ENCODE peak calls at places on chromosomes 16 and 17, in nine cellular contexts. R is HFF-Myc; J is endodermal cell; Z is left ventricle myocardium inferior; F is effector memory CD4-positive, alpha-beta T cell; E is endothelial cell of umbilical vein; G is ovary; P is fibroblast of mammary gland; N is lower leg skin. D is an unnamed sample.

GRCh38 chr16:82344157-82344556 is 174.1 kb upstream of the MPHOSPH6 start:
- DNase-seq in R (no peak), J (peak), Z (no peak), F (no peak), E (no peak), G (no peak), P (no peak), N (no peak), D (no peak)

GRCh38 chr17:72666519-72666874 is 426.0 kb downstream of the SLC39A11 start:
- DNase-seq in R (peak), J (peak), Z (no peak), F (no peak), E (no peak), G (no peak), P (no peak), N (no peak), D (no peak)

GRCh38 chr17:4043862-4044261 is 79.6 kb upstream of the ATP2A3 start:
- DNase-seq in R (no peak), J (no peak), Z (no peak), F (peak), E (no peak), G (no peak), P (no peak), N (no peak), D (no peak)

GRCh38 chr17:4544135-4544651 is 11.0 kb downstream of the MYBBP1A start:
- DNase-seq in R (no peak), J (no peak), Z (no peak), F (no peak), E (no peak), G (no peak), P (no peak), N (no peak), D (peak)

GRCh38 chr17:62630365-62631085 is 3.1 kb downstream of the MRC2 start:
- DNase-seq in R (no peak), J (peak), Z (no peak), F (no peak), E (no peak), G (no peak), P (no peak), N (no peak), D (no peak)

GRCh38 chr17:336110-337021 is 16.2 kb downstream of the RPH3AL start:
- DNase-seq in R (no peak), J (peak), Z (peak), F (no peak), E (peak), G (peak), P (no peak), N (peak), D (peak)

GRCh38 chr16:80993293-80993691 is 13.4 kb downstream of the CMC2 start:
- DNase-seq in R (peak), J (no peak), Z (no peak), F (no peak), E (peak), G (no peak), P (peak), N (no peak), D (no peak)

GRCh38 chr17:72342582-72343527 is 222.0 kb downstream of the SOX9 start:
- DNase-seq in R (no peak), J (no peak), Z (peak), F (no peak), E (no peak), G (no peak), P (peak), N (no peak), D (peak)

GRCh38 chr17:53142890-53143289 is 679.8 kb upstream of the KIF2B start:
- DNase-seq in R (no peak), J (peak), Z (no peak), F (no peak), E (no peak), G (no peak), P (no peak), N (no peak), D (no peak)

GRCh38 chr16:86726340-86726739 is 148.0 kb downstream of the FOXL1 start:
- DNase-seq in R (no peak), J (no peak), Z (no peak), F (no peak), E (no peak), G (no peak), P (no peak), N (no peak), D (no peak)

GRCh38 chr16:85611455-85612190 is 1.5 kb upstream of the GSE1 start:
- DNase-seq in R (peak), J (peak), Z (peak), F (peak), E (peak), G (peak), P (peak), N (peak), D (peak)

GRCh38 chr17:32288600-32288999 is 23.0 kb downstream of the RHBDL3 start:
- DNase-seq in R (no peak), J (peak), Z (no peak), F (no peak), E (no peak), G (no peak), P (no peak), N (no peak), D (no peak)

GRCh38 chr16:85819245-85819644 is 19.8 kb downstream of the COX4I1 start:
- DNase-seq in R (peak), J (peak), Z (peak), F (peak), E (peak), G (peak), P (peak), N (peak), D (peak)

GRCh38 chr16:16021988-16022682 is 72.7 kb downstream of the ABCC1 start:
- DNase-seq in R (peak), J (peak), Z (peak), F (no peak), E (peak), G (peak), P (peak), N (peak), D (peak)

GRCh38 chr17:12104831-12105230 is 84.2 kb downstream of the MAP2K4 start:
- DNase-seq in R (no peak), J (no peak), Z (no peak), F (no peak), E (no peak), G (no peak), P (no peak), N (no peak), D (no peak)

GRCh38 chr17:36461330-36462110 is 25.0 kb upstream of the ZNHIT3 start:
- DNase-seq in R (no peak), J (peak), Z (no peak), F (no peak), E (no peak), G (no peak), P (no peak), N (no peak), D (no peak)

GRCh38 chr17:49291929-49292328 is 61.3 kb upstream of the PHOSPHO1 start:
- DNase-seq in R (no peak), J (no peak), Z (no peak), F (no peak), E (no peak), G (no peak), P (no peak), N (no peak), D (no peak)

GRCh38 chr16:30350134-30350871 is 4.8 kb downstream of the CD2BP2 start:
- DNase-seq in R (no peak), J (no peak), Z (no peak), F (no peak), E (no peak), G (no peak), P (peak), N (no peak), D (no peak)

GRCh38 chr17:22506231-22506630 is 813.9 kb downstream of the KCNJ18 start:
- DNase-seq in R (no peak), J (no peak), Z (no peak), F (no peak), E (no peak), G (no peak), P (no peak), N (no peak), D (no peak)

GRCh38 chr16:20887207-20887606 is 13.0 kb downstream of the DCUN1D3 start:
- DNase-seq in R (no peak), J (no peak), Z (no peak), F (no peak), E (no peak), G (no peak), P (no peak), N (no peak), D (no peak)

GRCh38 chr16:25110392-25110947 is 1.1 kb upstream of the LCMT1 start:
- DNase-seq in R (no peak), J (no peak), Z (no peak), F (no peak), E (no peak), G (no peak), P (no peak), N (no peak), D (no peak)

GRCh38 chr17:55527520-55528118 is 16.4 kb upstream of the SMIM36 start:
- DNase-seq in R (peak), J (peak), Z (no peak), F (no peak), E (peak), G (peak), P (peak), N (peak), D (no peak)

GRCh38 chr17:67098022-67098421 is 53.7 kb downstream of the CACNG1 start:
- DNase-seq in R (no peak), J (no peak), Z (no peak), F (no peak), E (no peak), G (no peak), P (no peak), N (no peak), D (no peak)

GRCh38 chr16:85428168-85428898 is 184.8 kb upstream of the GSE1 start:
- DNase-seq in R (no peak), J (peak), Z (peak), F (no peak), E (peak), G (peak), P (peak), N (no peak), D (peak)

GRCh38 chr16:73037331-73037745 is 10.6 kb downstream of the ZFHX3 start:
- DNase-seq in R (no peak), J (peak), Z (peak), F (no peak), E (no peak), G (no peak), P (no peak), N (no peak), D (no peak)

GRCh38 chr16:66486773-66487579 is 59.9 kb downstream of the BEAN1 start:
- DNase-seq in R (no peak), J (no peak), Z (no peak), F (no peak), E (peak), G (peak), P (peak), N (no peak), D (no peak)

GRCh38 chr16:80583466-80583865 is 42.7 kb downstream of the DYNLRB2 start:
- DNase-seq in R (peak), J (no peak), Z (peak), F (no peak), E (no peak), G (no peak), P (peak), N (peak), D (no peak)

GRCh38 chr16:10608687-10609409 is 28.4 kb upstream of the EMP2 start:
- DNase-seq in R (no peak), J (no peak), Z (peak), F (no peak), E (no peak), G (no peak), P (peak), N (no peak), D (no peak)

GRCh38 chr16:56625943-56626654 is 518 bp downstream of the MT1E start:
- DNase-seq in R (no peak), J (peak), Z (peak), F (no peak), E (no peak), G (peak), P (peak), N (peak), D (no peak)

GRCh38 chr16:56628486-56629035 is 3.0 kb downstream of the MT1E start:
- DNase-seq in R (no peak), J (no peak), Z (no peak), F (no peak), E (no peak), G (no peak), P (peak), N (no peak), D (no peak)

GRCh38 chr16:56629531-56629930 is 2.9 kb upstream of the MT1M start:
- DNase-seq in R (no peak), J (no peak), Z (no peak), F (no peak), E (no peak), G (no peak), P (no peak), N (no peak), D (no peak)

GRCh38 chr16:56625140-56625942 is at the start of gene MT1E:
- DNase-seq in R (no peak), J (peak), Z (peak), F (no peak), E (peak), G (peak), P (peak), N (peak), D (peak)

DNA sequence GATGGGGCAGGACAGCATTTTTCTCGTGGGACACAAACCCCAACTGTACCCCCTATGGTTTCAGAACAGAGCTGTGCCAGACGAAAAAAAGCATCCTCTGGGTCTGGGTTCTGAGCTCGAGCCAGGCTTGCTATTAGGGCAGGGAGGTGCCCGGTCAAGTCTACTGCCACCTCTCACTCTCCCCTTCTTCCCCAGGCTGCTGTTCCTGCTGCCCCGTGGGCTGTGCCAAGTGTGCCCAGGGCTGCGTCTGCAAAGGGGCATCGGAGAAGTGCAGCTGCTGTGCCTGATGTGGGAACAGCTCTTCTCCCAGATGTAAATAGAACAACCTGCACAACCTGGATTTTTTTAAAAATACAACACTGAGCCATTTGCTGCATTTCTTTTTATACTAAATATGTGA is 1.1 kb downstream of the MT1E start:
- DNase-seq in R (no peak), J (no peak), Z (no peak), F (no peak), E (no peak), G (no peak), P (no peak), N (no peak), D (no peak)
- H3K4me3 ChIP-seq in R (peak), J (no peak), Z (peak), F (no peak), E (peak), G (peak), P (peak), N (peak), D (peak)

GRCh38 chr16:51152691-51153261 is 1.7 kb upstream of the SALL1 start:
- DNase-seq in R (no peak), J (peak), Z (no peak), F (no peak), E (no peak), G (no peak), P (peak), N (no peak), D (no peak)

GRCh38 chr16:51153275-51153991 is 2.4 kb upstream of the SALL1 start:
- DNase-seq in R (no peak), J (peak), Z (no peak), F (no peak), E (no peak), G (no peak), P (no peak), N (no peak), D (no peak)

GRCh38 chr16:51155901-51156810 is 5.1 kb upstream of the SALL1 start:
- DNase-seq in R (no peak), J (peak), Z (no peak), F (no peak), E (no peak), G (no peak), P (peak), N (no peak), D (no peak)

GRCh38 chr16:51155199-51155607 is 4.1 kb upstream of the SALL1 start:
- DNase-seq in R (no peak), J (peak), Z (no peak), F (no peak), E (no peak), G (no peak), P (no peak), N (no peak), D (no peak)

GRCh38 chr16:51154271-51155171 is 3.5 kb upstream of the SALL1 start:
- DNase-seq in R (no peak), J (peak), Z (no peak), F (no peak), E (no peak), G (no peak), P (no peak), N (no peak), D (no peak)
- H3K4me3 ChIP-seq in R (peak), J (peak), Z (peak), F (no peak), E (peak), G (peak), P (no peak), N (no peak), D (peak)

DNA sequence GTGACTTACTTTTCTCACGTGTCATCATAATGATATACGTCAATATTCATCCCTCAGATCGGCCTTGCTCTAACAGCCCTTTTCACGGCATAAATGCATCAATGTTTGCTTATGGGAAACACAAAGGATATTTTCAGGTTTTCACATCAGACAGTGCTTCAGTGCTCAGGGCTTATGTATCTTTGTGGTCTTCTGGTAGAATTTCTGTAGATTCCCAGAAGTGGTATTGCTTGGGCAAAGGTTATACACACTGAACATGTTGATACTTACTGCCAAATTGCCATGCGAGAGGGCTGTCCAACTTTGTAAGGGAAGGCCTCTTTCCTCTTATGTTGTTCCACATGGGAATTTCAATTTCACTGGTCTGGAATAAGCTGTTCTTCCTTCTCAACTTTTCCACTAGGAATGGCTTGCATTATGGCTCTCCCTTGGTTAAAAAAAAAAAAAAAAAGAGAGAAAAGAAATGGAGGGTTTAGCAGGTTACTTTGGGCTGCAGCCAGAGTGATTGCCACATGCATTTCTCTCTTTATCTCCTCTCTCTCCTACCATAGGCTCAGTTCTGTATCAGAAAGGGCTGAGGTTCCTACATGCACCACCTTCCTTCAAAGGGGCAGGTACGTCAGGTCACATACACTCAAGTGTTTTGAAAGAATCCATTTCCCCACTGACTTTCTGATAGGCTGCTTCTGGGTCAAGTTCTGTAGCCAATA is 19.3 kb downstream of the DHODH start:
- DNase-seq in R (no peak), J (no peak), Z (no peak), F (no peak), E (no peak), G (no peak), P (no peak), N (no peak), D (no peak)
- H3K4me3 ChIP-seq in R (no peak), J (no peak), Z (no peak), F (no peak), E (no peak), G (no peak), P (no peak), N (no peak), D (no peak)

GRCh38 chr17:8039611-8040168 is 831 bp downstream of the ALOX15B start:
- DNase-seq in R (no peak), J (no peak), Z (no peak), F (no peak), E (no peak), G (no peak), P (no peak), N (no peak), D (no peak)

GRCh38 chr17:8041249-8041928 is 2.5 kb downstream of the ALOX15B start:
- DNase-seq in R (no peak), J (peak), Z (no peak), F (no peak), E (peak), G (no peak), P (peak), N (peak), D (no peak)

GRCh38 chr17:8041980-8042379 is 3.1 kb downstream of the ALOX15B start:
- DNase-seq in R (no peak), J (no peak), Z (no peak), F (no peak), E (no peak), G (no peak), P (peak), N (no peak), D (no peak)

DNA sequence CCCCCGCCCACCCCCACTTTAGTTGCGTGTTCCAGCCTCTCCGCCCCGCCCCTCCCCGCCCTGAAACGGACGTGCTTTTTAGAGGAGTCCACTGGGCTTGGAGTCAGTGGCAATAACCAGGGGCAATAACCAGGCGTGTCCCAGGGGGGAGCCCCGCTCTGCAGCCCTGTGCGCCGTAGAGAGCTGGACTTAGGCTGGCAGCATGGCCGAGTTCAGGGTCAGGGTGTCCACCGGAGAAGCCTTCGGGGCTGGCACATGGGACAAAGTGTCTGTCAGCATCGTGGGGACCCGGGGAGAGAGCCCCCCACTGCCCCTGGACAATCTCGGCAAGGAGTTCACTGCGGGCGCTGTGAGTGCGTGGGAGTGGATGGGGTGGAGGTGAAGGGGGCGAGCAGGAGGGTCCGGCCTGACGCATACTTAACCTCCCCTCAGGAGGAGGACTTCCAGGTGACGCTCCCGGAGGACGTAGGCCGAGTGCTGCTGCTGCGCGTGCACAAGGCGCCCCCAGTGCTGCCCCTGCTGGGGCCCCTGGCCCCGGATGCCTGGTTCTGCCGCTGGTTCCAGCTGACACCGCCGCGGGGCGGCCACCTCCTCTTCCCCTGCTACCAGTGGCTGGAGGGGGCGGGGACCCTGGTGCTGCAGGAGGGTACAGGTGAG is at the start of gene ALOX15B:
- DNase-seq in R (no peak), J (peak), Z (no peak), F (no peak), E (no peak), G (no peak), P (no peak), N (no peak), D (peak)
- H3K4me3 ChIP-seq in R (no peak), J (peak), Z (peak), F (no peak), E (no peak), G (no peak), P (peak), N (peak), D (peak)

DNA sequence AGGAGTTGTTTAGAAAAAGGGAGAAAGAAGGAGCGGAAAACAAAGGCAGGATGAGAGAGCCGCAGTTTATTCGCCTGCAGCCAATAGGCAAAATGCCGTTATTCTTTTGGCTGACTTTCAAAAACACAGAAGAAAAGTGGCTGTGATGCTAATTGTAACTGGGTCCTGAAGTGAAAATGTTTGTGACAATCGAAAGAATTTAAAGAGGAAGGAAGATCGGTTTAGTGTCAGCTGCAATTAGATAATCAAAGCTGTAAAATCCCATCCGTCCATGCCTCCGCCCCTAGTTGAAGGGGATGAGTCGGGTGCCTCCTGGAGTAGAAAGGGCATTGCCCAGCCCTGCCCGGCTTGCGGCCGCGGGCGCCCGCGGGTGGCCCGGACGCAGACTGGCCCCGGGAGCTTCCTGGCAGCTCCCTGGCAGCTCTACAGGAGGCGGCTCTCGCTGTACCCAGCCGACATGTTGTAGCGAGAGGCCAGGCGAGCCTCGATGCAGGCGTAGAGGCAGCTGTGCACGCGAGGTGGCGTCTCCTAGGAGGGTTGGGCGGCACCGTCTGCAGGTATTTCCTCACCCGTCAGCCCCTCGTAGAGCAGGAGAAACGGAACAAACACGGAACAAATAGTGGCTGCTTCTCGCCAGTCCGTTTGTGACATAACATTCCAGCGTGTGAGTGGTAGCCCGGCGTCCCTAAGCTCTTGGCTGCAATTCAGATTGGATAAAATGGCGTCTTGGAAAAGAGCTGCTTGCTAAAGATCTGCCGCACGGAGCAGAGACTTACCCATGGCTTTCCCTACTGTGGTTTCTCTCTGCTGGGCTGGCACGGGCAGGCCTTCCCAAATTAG is 82.3 kb downstream of the TNRC6C start:
- DNase-seq in R (no peak), J (peak), Z (peak), F (peak), E (peak), G (peak), P (peak), N (peak), D (peak)
- H3K4me3 ChIP-seq in R (peak), J (no peak), Z (peak), F (peak), E (peak), G (peak), P (peak), N (peak), D (peak)